ENCODE peak calls at places on chromosomes 11 and 22, in four cellular contexts. One of them, this sample, is unnamed.

GRCh38 chr22:49004484-49005399 is 822.9 kb downstream of the BRD1 start:
- DNase-seq in CD8-positive, alpha-beta memory T cell: no peak
- DNase-seq in mesendoderm: no peak
- DNase-seq in hepatocyte: no peak
- DNase-seq in this sample: no peak

GRCh38 chr11:65899356-65900124 is 648 bp downstream of the FOSL1 start:
- DNase-seq in mesendoderm: peak
- DNase-seq in CD8-positive, alpha-beta memory T cell: peak
- DNase-seq in hepatocyte: peak
- DNase-seq in this sample: peak

GRCh38 chr11:1181420-1181819 is 23.7 kb downstream of the MUC5AC start:
- DNase-seq in mesendoderm: no peak
- DNase-seq in hepatocyte: no peak
- DNase-seq in CD8-positive, alpha-beta memory T cell: no peak
- DNase-seq in this sample: no peak

GRCh38 chr11:15897211-15897960 is 459.0 kb downstream of the SOX6 start:
- DNase-seq in CD8-positive, alpha-beta memory T cell: no peak
- DNase-seq in mesendoderm: peak
- DNase-seq in hepatocyte: peak
- DNase-seq in this sample: no peak

GRCh38 chr11:59528741-59529140 is 17.4 kb downstream of the OR4D9 start:
- DNase-seq in hepatocyte: no peak
- DNase-seq in CD8-positive, alpha-beta memory T cell: no peak
- DNase-seq in mesendoderm: no peak
- DNase-seq in this sample: peak

GRCh38 chr11:123561046-123561781 is 93.2 kb downstream of the SCN3B start:
- DNase-seq in CD8-positive, alpha-beta memory T cell: no peak
- DNase-seq in mesendoderm: peak
- DNase-seq in hepatocyte: peak
- DNase-seq in this sample: peak

GRCh38 chr22:49427341-49427740 is 400.3 kb downstream of the BRD1 start:
- DNase-seq in hepatocyte: no peak
- DNase-seq in mesendoderm: no peak
- DNase-seq in CD8-positive, alpha-beta memory T cell: no peak
- DNase-seq in this sample: no peak

GRCh38 chr11:2707736-2708135 is 7.9 kb upstream of the KCNQ1OT1 start:
- DNase-seq in CD8-positive, alpha-beta memory T cell: no peak
- DNase-seq in hepatocyte: no peak
- DNase-seq in mesendoderm: no peak
- DNase-seq in this sample: no peak

GRCh38 chr11:44267366-44268072 is 42.4 kb downstream of the ALX4 start:
- DNase-seq in hepatocyte: no peak
- DNase-seq in mesendoderm: no peak
- DNase-seq in CD8-positive, alpha-beta memory T cell: no peak
- DNase-seq in this sample: no peak

GRCh38 chr22:47206819-47207218 is 444.4 kb downstream of the TBC1D22A start:
- DNase-seq in mesendoderm: no peak
- DNase-seq in hepatocyte: no peak
- DNase-seq in CD8-positive, alpha-beta memory T cell: no peak
- DNase-seq in this sample: no peak

GRCh38 chr22:17973217-17973616 is 51.1 kb downstream of the MICAL3 start:
- DNase-seq in hepatocyte: no peak
- DNase-seq in mesendoderm: no peak
- DNase-seq in CD8-positive, alpha-beta memory T cell: no peak
- DNase-seq in this sample: no peak

GRCh38 chr11:17921620-17922473 is 91.0 kb downstream of the SERGEF start:
- DNase-seq in hepatocyte: peak
- DNase-seq in CD8-positive, alpha-beta memory T cell: no peak
- DNase-seq in mesendoderm: no peak
- DNase-seq in this sample: no peak

GRCh38 chr11:102239906-102240305 is 77.4 kb upstream of the BIRC3 start:
- DNase-seq in CD8-positive, alpha-beta memory T cell: no peak
- DNase-seq in mesendoderm: no peak
- DNase-seq in hepatocyte: no peak
- DNase-seq in this sample: no peak

GRCh38 chr22:37210041-37210803 is 2.1 kb downstream of the SSTR3 start:
- DNase-seq in mesendoderm: no peak
- DNase-seq in CD8-positive, alpha-beta memory T cell: no peak
- DNase-seq in hepatocyte: peak
- DNase-seq in this sample: no peak

GRCh38 chr11:58513747-58514367 is 6.0 kb upstream of the OR5B21 start:
- DNase-seq in mesendoderm: peak
- DNase-seq in CD8-positive, alpha-beta memory T cell: no peak
- DNase-seq in hepatocyte: peak
- DNase-seq in this sample: peak

GRCh38 chr11:83827520-83827919 is 541.4 kb upstream of the CCDC90B start:
- DNase-seq in CD8-positive, alpha-beta memory T cell: no peak
- DNase-seq in mesendoderm: no peak
- DNase-seq in hepatocyte: no peak
- DNase-seq in this sample: no peak

GRCh38 chr11:16365456-16366355 is 9.4 kb upstream of the SOX6 start:
- DNase-seq in CD8-positive, alpha-beta memory T cell: no peak
- DNase-seq in hepatocyte: no peak
- DNase-seq in mesendoderm: no peak
- DNase-seq in this sample: no peak

GRCh38 chr11:88231894-88232482 is 56.7 kb upstream of the RAB38 start:
- DNase-seq in CD8-positive, alpha-beta memory T cell: no peak
- DNase-seq in mesendoderm: peak
- DNase-seq in hepatocyte: peak
- DNase-seq in this sample: peak

GRCh38 chr11:69437876-69438205 is 43.6 kb upstream of the LINC01488 start:
- DNase-seq in mesendoderm: no peak
- DNase-seq in hepatocyte: no peak
- DNase-seq in CD8-positive, alpha-beta memory T cell: peak
- DNase-seq in this sample: no peak

GRCh38 chr22:48086246-48086645 is 1323.8 kb downstream of the TBC1D22A start:
- DNase-seq in hepatocyte: no peak
- DNase-seq in CD8-positive, alpha-beta memory T cell: no peak
- DNase-seq in mesendoderm: no peak
- DNase-seq in this sample: no peak

GRCh38 chr11:123261345-123262106 is 66.5 kb upstream of the CLMP start:
- DNase-seq in mesendoderm: peak
- DNase-seq in hepatocyte: peak
- DNase-seq in CD8-positive, alpha-beta memory T cell: peak
- DNase-seq in this sample: peak

GRCh38 chr22:24512043-24512442 is 16.9 kb downstream of the UPB1 start:
- DNase-seq in mesendoderm: peak
- DNase-seq in hepatocyte: no peak
- DNase-seq in CD8-positive, alpha-beta memory T cell: no peak
- DNase-seq in this sample: no peak

GRCh38 chr11:117909611-117910382 is 19.4 kb downstream of the TMPRSS13 start:
- DNase-seq in hepatocyte: no peak
- DNase-seq in mesendoderm: no peak
- DNase-seq in CD8-positive, alpha-beta memory T cell: no peak
- DNase-seq in this sample: no peak

GRCh38 chr11:15888596-15889345 is 467.6 kb downstream of the SOX6 start:
- DNase-seq in mesendoderm: no peak
- DNase-seq in hepatocyte: no peak
- DNase-seq in CD8-positive, alpha-beta memory T cell: no peak
- DNase-seq in this sample: no peak

GRCh38 chr22:17562906-17563870 is at the start of gene SLC25A18:
- DNase-seq in CD8-positive, alpha-beta memory T cell: no peak
- DNase-seq in hepatocyte: peak
- DNase-seq in mesendoderm: peak
- DNase-seq in this sample: peak

GRCh38 chr11:109229682-109230081 is 192.3 kb upstream of the C11orf87 start:
- DNase-seq in mesendoderm: no peak
- DNase-seq in CD8-positive, alpha-beta memory T cell: no peak
- DNase-seq in hepatocyte: no peak
- DNase-seq in this sample: no peak

GRCh38 chr22:49765951-49766350 is 61.7 kb downstream of the BRD1 start:
- DNase-seq in mesendoderm: no peak
- DNase-seq in CD8-positive, alpha-beta memory T cell: peak
- DNase-seq in hepatocyte: no peak
- DNase-seq in this sample: no peak

GRCh38 chr22:45516923-45517675 is 14.4 kb downstream of the FBLN1 start:
- DNase-seq in hepatocyte: no peak
- DNase-seq in mesendoderm: peak
- DNase-seq in CD8-positive, alpha-beta memory T cell: no peak
- DNase-seq in this sample: peak

DNA sequence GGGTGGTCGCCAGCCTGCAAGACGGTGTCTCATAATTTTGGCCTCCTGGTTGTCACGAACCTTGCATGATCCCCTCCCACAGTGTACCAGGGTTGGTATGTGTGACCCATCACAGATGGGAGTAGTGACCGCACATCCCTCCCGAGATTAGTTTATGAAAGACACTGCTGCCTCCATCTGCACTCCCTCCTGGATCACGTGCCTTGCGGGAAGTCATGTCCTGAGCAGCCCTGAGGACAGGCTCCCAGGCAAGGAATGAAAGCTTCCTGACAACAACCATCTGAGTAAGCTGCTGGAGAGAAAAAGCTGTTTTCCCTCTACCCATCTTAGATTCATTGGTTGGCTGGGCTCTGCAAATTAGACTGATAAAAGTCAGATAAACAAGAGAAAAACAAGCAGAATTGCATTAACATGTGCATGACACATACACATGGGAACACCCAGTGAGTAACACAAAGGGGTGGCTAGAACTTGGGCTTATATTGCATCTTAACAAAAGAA is 14.4 kb upstream of the PAMR1 start:
- DNase-seq in CD8-positive, alpha-beta memory T cell: no peak
- DNase-seq in mesendoderm: no peak
- DNase-seq in hepatocyte: peak
- DNase-seq in this sample: no peak
- H3K4me3 ChIP-seq in CD8-positive, alpha-beta memory T cell: no peak
- H3K4me3 ChIP-seq in mesendoderm: no peak
- H3K4me3 ChIP-seq in hepatocyte: no peak
- H3K4me3 ChIP-seq in this sample: no peak

DNA sequence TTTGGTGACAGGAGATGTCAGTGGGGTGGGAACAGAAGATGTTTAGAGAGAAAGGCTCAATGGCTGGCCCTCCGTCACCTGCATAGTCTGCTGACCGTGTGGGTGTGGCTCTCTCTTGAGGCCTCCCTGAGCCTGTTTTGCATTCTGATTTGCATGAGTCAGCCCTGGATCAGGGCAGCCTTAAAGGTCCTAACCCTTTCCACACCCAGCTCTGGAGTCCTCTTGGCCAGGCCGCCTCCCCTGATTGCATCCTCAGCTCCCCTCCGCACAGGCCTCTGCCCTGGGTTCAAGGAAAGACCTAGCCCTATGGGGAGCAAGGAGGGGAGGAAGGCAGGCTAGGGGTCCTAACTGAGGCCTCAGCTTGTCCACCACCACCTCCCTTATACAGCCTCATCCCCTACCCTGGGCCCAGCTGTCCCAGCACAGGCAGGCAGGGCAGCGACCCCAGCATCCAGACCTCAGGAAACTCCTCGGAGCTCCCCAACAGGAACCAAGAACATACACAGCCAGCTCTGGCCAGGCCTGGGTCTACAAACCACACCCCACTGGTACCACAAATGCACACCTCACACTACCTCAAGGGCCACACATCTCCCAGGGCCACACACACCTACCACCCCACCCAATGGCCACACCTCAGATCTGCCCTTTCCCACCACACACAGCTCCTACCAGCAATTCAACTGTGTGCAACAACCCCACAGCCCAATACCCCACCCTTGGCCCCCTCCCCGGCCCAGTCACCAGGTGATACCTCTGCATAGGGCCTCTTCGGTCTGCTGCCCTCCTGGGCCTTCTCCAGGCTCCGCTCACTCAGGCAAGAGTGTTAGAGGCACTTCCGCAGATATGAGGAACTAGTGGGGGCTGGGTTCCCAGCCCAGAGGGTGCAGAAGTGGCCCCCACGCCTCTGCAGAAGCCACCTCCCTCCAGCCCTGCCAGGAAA is 13.7 kb downstream of the ARAP1 start:
- DNase-seq in hepatocyte: peak
- DNase-seq in mesendoderm: peak
- DNase-seq in CD8-positive, alpha-beta memory T cell: peak
- DNase-seq in this sample: peak
- H3K4me3 ChIP-seq in hepatocyte: no peak
- H3K4me3 ChIP-seq in mesendoderm: no peak
- H3K4me3 ChIP-seq in CD8-positive, alpha-beta memory T cell: no peak
- H3K4me3 ChIP-seq in this sample: no peak

DNA sequence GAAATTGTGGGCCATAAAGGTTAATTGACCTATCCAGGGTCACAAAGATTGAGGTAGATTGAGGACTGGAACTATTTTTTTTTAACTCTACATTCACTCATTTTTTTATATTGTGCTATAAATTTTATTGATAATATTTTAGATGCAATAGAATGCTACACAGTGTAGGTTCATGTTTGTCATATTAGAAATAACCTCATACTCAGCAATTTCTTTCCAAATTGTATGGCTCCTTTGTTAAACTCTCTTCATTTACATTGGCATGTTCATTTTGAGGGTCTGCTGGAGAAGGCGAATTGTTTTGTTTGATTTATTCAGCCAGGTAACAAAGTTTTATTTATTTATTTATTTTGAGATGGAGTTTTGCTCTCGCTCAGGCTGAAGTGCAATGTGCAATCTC is 44.6 kb downstream of the UVRAG start:
- DNase-seq in mesendoderm: no peak
- DNase-seq in CD8-positive, alpha-beta memory T cell: no peak
- DNase-seq in hepatocyte: no peak
- DNase-seq in this sample: no peak
- H3K4me3 ChIP-seq in mesendoderm: no peak
- H3K4me3 ChIP-seq in CD8-positive, alpha-beta memory T cell: no peak
- H3K4me3 ChIP-seq in hepatocyte: no peak
- H3K4me3 ChIP-seq in this sample: no peak

DNA sequence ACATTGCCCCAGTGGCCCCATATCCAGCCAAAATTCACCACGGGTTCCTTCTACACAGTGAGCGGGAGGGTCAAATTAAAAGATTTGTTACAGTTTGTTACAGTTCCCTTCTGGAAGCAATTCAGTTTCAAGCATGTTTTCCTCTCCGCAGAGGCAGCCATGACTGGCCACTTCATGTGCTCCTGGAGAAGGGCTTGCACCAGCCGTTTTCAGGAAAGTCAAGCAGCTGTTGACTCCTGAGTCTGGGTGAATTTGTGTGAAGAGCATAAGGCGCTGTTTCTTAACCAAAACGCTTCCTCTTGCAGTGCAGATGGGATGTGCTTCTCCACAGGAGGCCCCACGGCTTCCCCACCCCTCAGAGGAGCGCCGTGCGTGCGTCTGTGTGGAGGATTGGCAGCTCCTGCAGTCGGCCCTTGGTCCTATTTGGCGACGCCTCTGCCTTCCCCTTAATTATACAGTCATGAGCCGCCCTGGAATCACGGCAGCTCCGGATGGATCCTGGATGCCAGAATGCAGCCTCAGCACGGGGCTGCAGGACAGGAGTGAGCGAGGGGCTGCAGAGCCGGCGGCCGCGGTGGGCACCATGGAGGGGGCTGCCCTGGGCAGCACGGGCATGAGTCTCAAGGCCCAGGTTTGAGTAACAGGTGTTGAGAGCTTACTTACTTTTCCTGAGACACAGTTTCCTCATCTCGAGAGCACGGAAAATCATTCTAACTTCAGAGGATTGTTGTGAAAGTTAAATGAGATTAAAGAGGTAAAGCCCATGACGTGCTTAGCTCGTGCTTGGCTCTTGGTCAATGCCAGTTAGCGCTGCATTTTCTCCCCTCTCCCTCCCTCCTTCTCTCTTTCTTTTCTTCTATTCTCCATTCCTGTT is 54.2 kb upstream of the B3GAT1 start:
- DNase-seq in mesendoderm: peak
- DNase-seq in hepatocyte: no peak
- DNase-seq in CD8-positive, alpha-beta memory T cell: no peak
- DNase-seq in this sample: peak
- H3K4me3 ChIP-seq in mesendoderm: no peak
- H3K4me3 ChIP-seq in hepatocyte: no peak
- H3K4me3 ChIP-seq in CD8-positive, alpha-beta memory T cell: no peak
- H3K4me3 ChIP-seq in this sample: peak

GRCh38 chr22:19658057-19658966 is 56.0 kb upstream of the SEPTIN5 start:
- DNase-seq in hepatocyte: no peak
- DNase-seq in mesendoderm: no peak
- DNase-seq in CD8-positive, alpha-beta memory T cell: no peak
- DNase-seq in this sample: no peak
- H3K4me3 ChIP-seq in hepatocyte: no peak
- H3K4me3 ChIP-seq in mesendoderm: no peak
- H3K4me3 ChIP-seq in CD8-positive, alpha-beta memory T cell: no peak
- H3K4me3 ChIP-seq in this sample: no peak